ENCODE peak calls at places on chromosomes 7 and 10, in four cellular contexts. J, D, C and M are unnamed samples.

GRCh38 chr10:108911814-108912541 is 1011.3 kb downstream of the XPNPEP1 start:
- DNase-seq in J (peak), D (peak), C (no peak), M (no peak)

GRCh38 chr10:21202766-21203457 is 305.8 kb upstream of the NEBL start:
- DNase-seq in J (no peak), D (no peak), C (no peak), M (no peak)

GRCh38 chr7:38731195-38731594 is 100.0 kb upstream of the AMPH start:
- DNase-seq in J (no peak), D (no peak), C (no peak), M (no peak)

GRCh38 chr7:155813125-155813524 is 862 bp upstream of the SHH start:
- DNase-seq in J (no peak), D (no peak), C (no peak), M (no peak)

GRCh38 chr7:155935726-155936125 is 123.5 kb upstream of the SHH start:
- DNase-seq in J (no peak), D (no peak), C (no peak), M (no peak)

GRCh38 chr10:3774814-3775670 is 10.0 kb downstream of the KLF6 start:
- DNase-seq in J (no peak), D (peak), C (no peak), M (no peak)

GRCh38 chr10:14879055-14879800 is 562 bp downstream of the SUV39H2 start:
- DNase-seq in J (no peak), D (peak), C (peak), M (no peak)

GRCh38 chr10:107767185-107767584 is 602.7 kb upstream of the SORCS1 start:
- DNase-seq in J (no peak), D (no peak), C (no peak), M (no peak)

GRCh38 chr7:114921636-114922150 is at the start of gene MDFIC:
- DNase-seq in J (no peak), D (peak), C (no peak), M (no peak)